ENCODE peak calls at places on chromosomes 5 and 9, in five cellular contexts. D is naive thymus-derived CD8-positive, alpha-beta T cell; Q is EH; W is hepatocyte; H is NCI-H774. T is an unnamed sample.

GRCh38 chr9:111114486-111114885 is 76.2 kb upstream of the LPAR1 start:
- DNase-seq in W (no peak), H (no peak), Q (no peak), D (no peak), T (no peak)

GRCh38 chr5:35884125-35884788 is 27.6 kb downstream of the IL7R start:
- DNase-seq in Q (peak; percentile 97), H (no peak), D (no peak), W (no peak), T (no peak)

GRCh38 chr5:1103505-1104326 is 8.1 kb downstream of the SLC12A7 start:
- DNase-seq in D (no peak), W (peak; percentile 64), H (no peak), Q (peak; percentile 27), T (no peak)

GRCh38 chr5:106154280-106154716 is 1516.4 kb downstream of the EFNA5 start:
- DNase-seq in W (no peak), H (no peak), D (no peak), Q (no peak), T (no peak)

GRCh38 chr9:98955259-98955658 is 11.6 kb downstream of the COL15A1 start:
- DNase-seq in H (no peak), Q (no peak), D (no peak), W (no peak), T (no peak)

GRCh38 chr9:136805207-136805740 is 2.5 kb upstream of the RABL6 start:
- DNase-seq in D (no peak), H (no peak), W (no peak), Q (no peak), T (no peak)

GRCh38 chr5:135944967-135945560 is 9.7 kb downstream of the LECT2 start:
- DNase-seq in H (peak; percentile 53), Q (peak; percentile 80), D (no peak), W (peak; percentile 91), T (peak; percentile 4)

GRCh38 chr5:107322936-107323335 is 347.8 kb downstream of the EFNA5 start:
- DNase-seq in H (no peak), D (no peak), W (no peak), Q (no peak), T (no peak)

GRCh38 chr9:7963026-7963425 is 163.4 kb upstream of the DMAC1 start:
- DNase-seq in H (no peak), D (no peak), Q (no peak), W (no peak), T (no peak)

GRCh38 chr5:75368391-75368790 is 31.4 kb downstream of the HMGCR start:
- DNase-seq in Q (peak; percentile 75), H (no peak), W (no peak), D (no peak), T (no peak)

GRCh38 chr9:120680579-120680978 is 33.7 kb downstream of the MEGF9 start:
- DNase-seq in D (no peak), W (no peak), H (no peak), Q (no peak), T (no peak)

GRCh38 chr5:20617876-20618275 is 629.9 kb upstream of the CDH18 start:
- DNase-seq in W (no peak), H (no peak), D (no peak), Q (no peak), T (no peak)

GRCh38 chr9:16485575-16486321 is 384.7 kb downstream of the BNC2 start:
- DNase-seq in Q (no peak), W (no peak), D (no peak), H (no peak), T (no peak)

GRCh38 chr9:6133346-6134063 is 82.1 kb upstream of the IL33 start:
- DNase-seq in Q (peak; percentile 3), D (no peak), W (no peak), H (no peak), T (no peak)

GRCh38 chr9:88198346-88198807 is 60.1 kb upstream of the SPATA31C2 start:
- DNase-seq in W (peak; percentile 29), H (no peak), Q (peak; percentile 75), D (no peak), T (no peak)

GRCh38 chr5:130222638-130223037 is 318.4 kb downstream of the CHSY3 start:
- DNase-seq in H (no peak), Q (peak; percentile 1), D (no peak), W (no peak), T (no peak)

GRCh38 chr5:137186759-137187461 is 312.2 kb downstream of the SPOCK1 start:
- DNase-seq in Q (peak; percentile 92), H (no peak), W (peak; percentile 52), D (no peak), T (no peak)

GRCh38 chr9:92190536-92190790 is 75.2 kb upstream of the SPTLC1 start:
- DNase-seq in W (no peak), D (no peak), Q (no peak), H (no peak), T (no peak)

GRCh38 chr5:89106479-89106878 is 223.5 kb upstream of the MEF2C start:
- DNase-seq in W (no peak), D (no peak), H (no peak), Q (no peak), T (no peak)

GRCh38 chr5:112034614-112035013 is 277.6 kb upstream of the NREP start:
- DNase-seq in Q (no peak), D (no peak), W (no peak), H (no peak), T (no peak)

GRCh38 chr5:133287500-133287899 is 235.7 kb downstream of the HSPA4 start:
- DNase-seq in Q (peak; percentile 43), W (peak; percentile 75), H (no peak), D (peak; percentile 52), T (no peak)

GRCh38 chr9:98045234-98046160 is 11.0 kb upstream of the NANS start:
- DNase-seq in Q (no peak), H (no peak), D (peak; percentile 40), W (no peak), T (peak; percentile 29)

GRCh38 chr5:54017580-54017979 is 292.8 kb downstream of the ARL15 start:
- DNase-seq in H (no peak), Q (no peak), W (no peak), D (no peak), T (no peak)

GRCh38 chr9:122754825-122755224 is 12.7 kb downstream of the OR1L6 start:
- DNase-seq in Q (no peak), H (no peak), W (no peak), D (no peak), T (no peak)

GRCh38 chr5:177982072-177982727 is 13.8 kb downstream of the PROP1 start:
- DNase-seq in Q (no peak), H (no peak), W (no peak), D (peak; percentile 33), T (no peak)

GRCh38 chr9:76020654-76021053 is 130.2 kb downstream of the PCSK5 start:
- DNase-seq in D (no peak), W (no peak), H (no peak), Q (no peak), T (no peak)

GRCh38 chr5:88683506-88684135 is 199.4 kb downstream of the MEF2C start:
- DNase-seq in D (no peak), Q (no peak), H (no peak), W (no peak), T (no peak)

GRCh38 chr5:78755822-78756429 is 107.4 kb upstream of the LHFPL2 start:
- DNase-seq in D (no peak), H (no peak), Q (peak; percentile 55), W (no peak), T (no peak)

GRCh38 chr9:34540826-34541225 is 18.0 kb upstream of the ENHO start:
- DNase-seq in H (no peak), D (no peak), Q (peak; percentile 70), W (peak; percentile 42), T (no peak)

GRCh38 chr9:95316794-95317118 is 753 bp downstream of the FANCC start:
- DNase-seq in Q (peak; percentile 72), D (no peak), H (peak; percentile 86), W (peak; percentile 81), T (peak; percentile 15)

GRCh38 chr5:157562111-157562581 is 13.4 kb downstream of the ADAM19 start:
- DNase-seq in H (no peak), D (no peak), W (no peak), Q (peak; percentile 84), T (no peak)